ENCODE peak calls at places on chromosomes 11 and 22, in eight cellular contexts. T is hepatocyte, G is neural progenitor cell, D is OCI-LY7, X is MM.1S, U is GM23338, F is HCT116, W is SK-N-SH. K is an unnamed sample. For H3K4me1, the result is how much of the 10 kb centered on the place peaks cover.

GRCh38 chr11:287821-288327 is 1.1 kb upstream of the PGGHG start:
- DNase-seq in T (no peak), G (peak), D (no peak), X (no peak), U (no peak), F (no peak), W (peak), K (no peak)

GRCh38 chr11:109960831-109961230 is 132.4 kb upstream of the ZC3H12C start:
- DNase-seq in T (peak), G (peak), D (no peak), X (no peak), U (peak), F (no peak), W (no peak), K (no peak)

GRCh38 chr11:2767071-2767470 is 67.3 kb upstream of the KCNQ1OT1 start:
- DNase-seq in T (no peak), G (no peak), D (no peak), X (no peak), U (no peak), F (no peak), W (no peak), K (no peak)

GRCh38 chr11:76657824-76658170 is 12.8 kb downstream of the LRRC32 start:
- DNase-seq in T (no peak), G (no peak), D (no peak), X (no peak), U (no peak), F (no peak), W (no peak), K (no peak)

GRCh38 chr11:74147199-74147929 is 23.4 kb downstream of the C2CD3 start:
- DNase-seq in T (no peak), G (no peak), D (no peak), X (no peak), U (no peak), F (no peak), W (no peak), K (peak)

GRCh38 chr22:24516301-24516737 is 21.2 kb downstream of the UPB1 start:
- DNase-seq in T (peak), G (no peak), D (no peak), X (no peak), U (peak), F (no peak), W (no peak), K (peak)

GRCh38 chr22:19109198-19110063 is 12.8 kb downstream of the DGCR2 start:
- DNase-seq in T (peak), G (no peak), D (peak), X (peak), U (no peak), F (no peak), W (no peak), K (no peak)

GRCh38 chr22:35892192-35892591 is 136.4 kb downstream of the RBFOX2 start:
- DNase-seq in T (no peak), G (no peak), D (no peak), X (no peak), U (no peak), F (no peak), W (no peak), K (peak)

GRCh38 chr11:130641884-130642283 is 193.4 kb downstream of the ADAMTS15 start:
- DNase-seq in T (no peak), G (no peak), D (no peak), X (no peak), U (no peak), F (no peak), W (no peak), K (no peak)

GRCh38 chr11:93614111-93614784 is 47.2 kb upstream of the CEP295 start:
- DNase-seq in T (no peak), G (peak), D (peak), X (no peak), U (peak), F (peak), W (peak), K (no peak)

GRCh38 chr11:38598413-38598812 is 2000.4 kb upstream of the RAG2 start:
- DNase-seq in T (no peak), G (peak), D (no peak), X (no peak), U (peak), F (no peak), W (no peak), K (no peak)

GRCh38 chr22:48807155-48807554 is 1020.5 kb downstream of the BRD1 start:
- DNase-seq in T (no peak), G (no peak), D (no peak), X (no peak), U (no peak), F (no peak), W (no peak), K (no peak)

GRCh38 chr11:89443366-89444303 is 47.5 kb downstream of the NOX4 start:
- DNase-seq in T (no peak), G (no peak), D (no peak), X (no peak), U (no peak), F (no peak), W (peak), K (no peak)

GRCh38 chr11:96167787-96168186 is 175.2 kb downstream of the MAML2 start:
- DNase-seq in T (no peak), G (no peak), D (no peak), X (no peak), U (no peak), F (no peak), W (no peak), K (no peak)

GRCh38 chr22:16917144-16918003 is 90.6 kb downstream of the GAB4 start:
- DNase-seq in T (peak), G (peak), D (peak), X (peak), U (peak), F (peak), W (peak), K (peak)

GRCh38 chr11:45096636-45097035 is 49.8 kb upstream of the PRDM11 start:
- DNase-seq in T (peak), G (no peak), D (no peak), X (no peak), U (no peak), F (no peak), W (no peak), K (no peak)

GRCh38 chr22:27724181-27724580 is 77.4 kb downstream of the MN1 start:
- DNase-seq in T (no peak), G (no peak), D (no peak), X (no peak), U (no peak), F (no peak), W (no peak), K (no peak)

GRCh38 chr22:19238900-19239299 is 52.6 kb downstream of the CLTCL1 start:
- DNase-seq in T (no peak), G (no peak), D (no peak), X (no peak), U (no peak), F (no peak), W (no peak), K (no peak)

GRCh38 chr11:125369808-125370207 is 126.3 kb downstream of the FEZ1 start:
- DNase-seq in T (no peak), G (no peak), D (no peak), X (no peak), U (peak), F (no peak), W (no peak), K (no peak)

GRCh38 chr11:77198440-77198849 is 70.4 kb downstream of the MYO7A start:
- DNase-seq in T (no peak), G (peak), D (peak), X (no peak), U (peak), F (peak), W (peak), K (peak)

DNA sequence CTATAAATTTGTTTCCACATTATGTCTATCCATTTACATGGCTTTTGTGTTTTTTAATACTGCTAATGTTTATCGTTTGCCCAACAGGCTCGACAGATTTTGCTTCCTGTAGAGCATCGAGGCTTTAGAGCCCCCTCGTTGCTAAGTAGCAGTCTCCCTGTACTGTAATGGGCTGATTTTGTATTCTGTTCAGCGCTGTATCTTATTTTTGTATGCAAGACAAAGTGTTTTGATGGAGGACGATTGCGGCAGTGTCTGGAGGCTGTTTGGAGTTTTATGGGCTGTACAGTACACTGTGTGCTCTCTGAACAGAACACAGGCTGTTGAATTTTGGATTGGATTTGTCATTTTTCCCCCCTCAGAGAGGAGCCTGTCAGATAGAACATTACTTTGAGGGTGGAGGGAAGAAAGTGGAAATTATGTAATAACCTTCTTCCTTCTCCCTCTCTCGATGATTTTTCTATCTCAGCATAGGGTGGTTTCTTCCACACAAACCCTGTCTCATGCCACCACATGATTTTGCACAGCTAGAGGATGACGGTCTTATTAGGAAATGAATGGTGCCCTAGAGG is 104.4 kb downstream of the ZBTB16 start:
- DNase-seq in T (peak), G (no peak), D (no peak), X (no peak), U (no peak), F (no peak), W (no peak), K (no peak)
- TF ChIP-seq EZH2phosphoT487 in T (no peak), G (no peak), D (no peak), X (no peak), U (no peak), F (no peak), W (no peak), K (no peak)

DNA sequence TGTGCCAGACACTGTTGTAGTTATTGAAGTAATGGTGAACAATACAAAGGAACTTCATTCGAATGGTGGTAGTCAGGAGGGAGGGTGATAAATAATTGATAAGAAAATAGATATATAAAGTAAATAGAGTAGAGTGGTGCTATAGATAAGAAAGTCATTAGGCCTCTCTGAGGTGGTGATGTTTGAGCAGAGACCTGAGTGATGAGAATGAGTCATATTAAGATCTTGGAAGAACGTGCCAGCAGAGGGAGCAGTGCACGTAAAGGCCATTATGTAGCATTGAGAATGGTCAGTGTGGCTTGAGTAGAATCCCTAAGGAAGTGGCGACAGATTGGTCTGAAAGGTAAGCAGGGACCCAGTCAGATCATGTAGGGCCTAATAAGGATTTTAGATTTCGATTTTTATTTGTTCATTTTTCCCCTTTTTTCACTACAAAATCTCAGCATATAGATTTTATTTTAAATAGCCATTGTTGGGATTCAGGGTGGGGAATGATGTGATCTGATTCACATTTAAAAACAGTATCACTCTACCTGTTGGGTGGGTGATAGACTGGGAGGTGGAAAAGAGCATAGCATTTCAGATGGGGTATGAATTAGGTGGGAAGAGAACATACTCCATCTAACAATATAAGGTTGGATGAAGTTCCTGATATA is 44.7 kb downstream of the CCDC90B start:
- DNase-seq in T (peak), G (peak), D (peak), X (peak), U (peak), F (peak), W (peak), K (peak)
- TF ChIP-seq CTCF in T (peak), G (peak), D (peak), X (peak), U (peak), F (peak), W (peak), K (peak)

GRCh38 chr11:7582338-7582985 is 68.7 kb downstream of the PPFIBP2 start:
- DNase-seq in T (no peak), G (no peak), D (no peak), X (no peak), U (no peak), F (no peak), W (no peak), K (no peak)
- H3K4me1 ChIP-seq in T (under half), G (under half), D (under half), X (under half), U (under half), F (under half), W (under half), K (under half)

GRCh38 chr22:37187891-37188761 is at the start of gene C1QTNF6:
- DNase-seq in T (peak), G (peak), D (no peak), X (no peak), U (peak), F (no peak), W (peak), K (peak)
- TF ChIP-seq EZH2phosphoT487 in T (no peak), G (no peak), D (no peak), X (no peak), U (no peak), F (no peak), W (no peak), K (no peak)

GRCh38 chr11:35261197-35261596 is 122.2 kb downstream of the CD44 start:
- DNase-seq in T (no peak), G (no peak), D (no peak), X (no peak), U (no peak), F (no peak), W (peak), K (no peak)
- TF ChIP-seq CTCF in T (no peak), G (no peak), D (no peak), X (no peak), U (no peak), F (no peak), W (no peak), K (no peak)

DNA sequence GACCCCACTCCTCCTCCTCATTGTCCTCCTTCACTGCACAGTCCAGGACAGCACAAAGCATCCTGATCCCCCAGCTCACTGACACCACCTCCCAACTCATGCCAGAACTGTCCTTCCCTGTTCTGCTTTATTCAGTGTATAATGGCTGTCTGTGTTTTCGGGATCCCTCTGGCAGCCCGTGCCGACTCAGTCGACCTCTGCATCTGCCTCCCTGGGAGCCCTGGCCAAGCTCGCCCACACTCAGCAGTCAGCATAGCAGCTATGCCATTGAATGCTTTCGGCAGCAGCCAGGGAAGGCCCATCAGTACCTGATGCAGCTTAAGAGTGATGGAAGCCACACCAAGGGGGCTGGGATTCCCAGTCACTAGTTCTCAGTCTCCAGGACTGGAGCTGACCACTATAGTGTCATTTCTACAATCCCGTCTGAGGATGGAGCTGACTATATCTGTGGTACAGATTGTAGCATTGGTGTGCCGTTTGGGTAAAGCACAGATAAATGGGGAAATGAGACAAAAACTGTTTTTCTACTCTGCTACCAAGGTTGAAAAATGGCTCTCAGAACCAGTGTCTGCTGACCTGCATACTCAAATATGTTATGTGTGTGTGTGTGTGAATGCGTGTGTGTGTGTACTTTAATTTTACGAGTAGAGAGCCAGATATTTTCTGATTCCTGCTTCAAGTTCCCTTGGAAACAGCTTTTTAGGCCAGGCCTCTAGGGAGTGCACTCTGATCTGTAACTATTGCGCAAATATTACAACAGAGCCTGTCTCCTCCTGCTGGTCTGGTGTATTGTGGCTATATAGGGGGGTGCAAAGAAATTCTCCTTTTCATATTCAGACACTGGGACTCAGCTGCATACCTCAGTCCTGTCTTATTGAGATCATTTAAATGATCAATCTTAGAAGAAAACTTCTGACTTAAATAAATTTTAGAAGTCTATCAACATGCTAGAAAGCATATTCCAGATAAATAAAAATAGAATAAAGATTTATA is 78.8 kb upstream of the TOP3B start:
- DNase-seq in T (peak), G (no peak), D (peak), X (no peak), U (no peak), F (peak), W (no peak), K (peak)
- H3K4me1 ChIP-seq in T (under half), G (under half), D (half or more), X (under half), U (under half), F (under half), W (under half), K (under half)